ENCODE peak calls at places on chromosomes 1 and 21, in five cellular contexts. H, T, C, B and N are unnamed samples.

GRCh38 chr1:59071289-59071688 is 225.6 kb upstream of the FGGY start:
- DNase-seq in C (no peak), H (no peak), T (no peak), B (no peak), N (no peak)

GRCh38 chr1:65083263-65083896 is 64.6 kb upstream of the AK4 start:
- DNase-seq in B (no peak), T (no peak), H (no peak), C (peak; percentile 28), N (no peak)

GRCh38 chr21:17491716-17492414 is 21.0 kb upstream of the CXADR start:
- DNase-seq in T (no peak), H (no peak), B (no peak), C (peak; percentile 98), N (no peak)

GRCh38 chr1:46532498-46533178 is 18.8 kb downstream of the KNCN start:
- DNase-seq in T (peak; percentile 89), B (no peak), H (peak; percentile 46), C (peak; percentile 56), N (no peak)

GRCh38 chr1:119046429-119047039 is 58.4 kb upstream of the TBX15 start:
- DNase-seq in C (no peak), H (no peak), T (no peak), B (peak; percentile 57), N (no peak)

GRCh38 chr21:32185726-32186125 is 93.1 kb downstream of the MIS18A start:
- DNase-seq in T (no peak), C (no peak), H (no peak), B (no peak), N (no peak)

GRCh38 chr1:175383239-175383638 is 190.7 kb upstream of the KIAA0040 start:
- DNase-seq in H (no peak), B (no peak), C (no peak), T (no peak), N (no peak)

GRCh38 chr1:20328201-20328600 is 37.5 kb downstream of the VWA5B1 start:
- DNase-seq in C (no peak), T (no peak), H (no peak), B (no peak), N (no peak)

GRCh38 chr1:115677172-115677542 is 35.4 kb downstream of the VANGL1 start:
- DNase-seq in B (no peak), C (peak; percentile 96), T (no peak), H (no peak), N (no peak)

GRCh38 chr1:8090241-8090702 is 64.2 kb upstream of the ERRFI1 start:
- DNase-seq in B (no peak), H (no peak), C (peak; percentile 97), T (no peak), N (no peak)

GRCh38 chr21:44939532-44940115 is at the start of gene SLX9:
- DNase-seq in T (peak; percentile 81), H (peak; percentile 61), B (peak; percentile 33), C (peak; percentile 75), N (peak; percentile 85)